ENCODE peak calls at places on chromosomes 4 and X, in four cellular contexts. X, M, Q and D are unnamed samples.

GRCh38 chrX:22666441-22666840 is 333.3 kb upstream of the DDX53 start:
- DNase-seq in Q (no peak), M (no peak), X (no peak), D (peak; percentile 7)

GRCh38 chrX:140229187-140229586 is 263.9 kb upstream of the CXorf66 start:
- DNase-seq in Q (no peak), X (no peak), M (no peak), D (no peak)

GRCh38 chr4:2066571-2067445 is 7.7 kb downstream of the NAT8L start:
- DNase-seq in X (no peak), M (no peak), Q (no peak), D (no peak)

GRCh38 chr4:185096032-185096653 is 46.9 kb upstream of the SLC25A4 start:
- DNase-seq in M (peak; percentile 45), Q (peak; percentile 29), X (peak; percentile 4), D (no peak)

GRCh38 chr4:16767861-16768260 is 130.6 kb downstream of the LDB2 start:
- DNase-seq in X (no peak), M (no peak), Q (no peak), D (no peak)

GRCh38 chr4:75142377-75142776 is 209.5 kb downstream of the PARM1 start:
- DNase-seq in Q (no peak), M (no peak), X (no peak), D (no peak)

GRCh38 chrX:129678881-129679195 is 24.1 kb upstream of the APLN start:
- DNase-seq in Q (no peak), M (no peak), X (no peak), D (no peak)

GRCh38 chrX:8913665-8914409 is 112.7 kb upstream of the FAM9A start:
- DNase-seq in Q (peak; percentile 19), M (no peak), X (no peak), D (peak; percentile 31)

GRCh38 chrX:107610667-107611066 is 17.6 kb upstream of the PRPS1 start:
- DNase-seq in Q (no peak), X (no peak), M (no peak), D (no peak)

GRCh38 chr4:149885896-149886295 is 70.3 kb upstream of the IQCM start:
- DNase-seq in X (no peak), M (no peak), Q (no peak), D (no peak)

GRCh38 chr4:3630136-3630933 is 98.1 kb upstream of the LRPAP1 start:
- DNase-seq in X (no peak), Q (no peak), M (no peak), D (no peak)

GRCh38 chr4:73660808-73661207 is 40.6 kb upstream of the RASSF6 start:
- DNase-seq in X (no peak), Q (no peak), M (no peak), D (no peak)

GRCh38 chr4:125938541-125938940 is 623.8 kb downstream of the FAT4 start:
- DNase-seq in M (no peak), Q (no peak), X (no peak), D (no peak)

GRCh38 chr4:22202351-22203343 is 254.1 kb upstream of the KCNIP4 start:
- DNase-seq in M (no peak), Q (peak; percentile 17), X (no peak), D (no peak)

DNA sequence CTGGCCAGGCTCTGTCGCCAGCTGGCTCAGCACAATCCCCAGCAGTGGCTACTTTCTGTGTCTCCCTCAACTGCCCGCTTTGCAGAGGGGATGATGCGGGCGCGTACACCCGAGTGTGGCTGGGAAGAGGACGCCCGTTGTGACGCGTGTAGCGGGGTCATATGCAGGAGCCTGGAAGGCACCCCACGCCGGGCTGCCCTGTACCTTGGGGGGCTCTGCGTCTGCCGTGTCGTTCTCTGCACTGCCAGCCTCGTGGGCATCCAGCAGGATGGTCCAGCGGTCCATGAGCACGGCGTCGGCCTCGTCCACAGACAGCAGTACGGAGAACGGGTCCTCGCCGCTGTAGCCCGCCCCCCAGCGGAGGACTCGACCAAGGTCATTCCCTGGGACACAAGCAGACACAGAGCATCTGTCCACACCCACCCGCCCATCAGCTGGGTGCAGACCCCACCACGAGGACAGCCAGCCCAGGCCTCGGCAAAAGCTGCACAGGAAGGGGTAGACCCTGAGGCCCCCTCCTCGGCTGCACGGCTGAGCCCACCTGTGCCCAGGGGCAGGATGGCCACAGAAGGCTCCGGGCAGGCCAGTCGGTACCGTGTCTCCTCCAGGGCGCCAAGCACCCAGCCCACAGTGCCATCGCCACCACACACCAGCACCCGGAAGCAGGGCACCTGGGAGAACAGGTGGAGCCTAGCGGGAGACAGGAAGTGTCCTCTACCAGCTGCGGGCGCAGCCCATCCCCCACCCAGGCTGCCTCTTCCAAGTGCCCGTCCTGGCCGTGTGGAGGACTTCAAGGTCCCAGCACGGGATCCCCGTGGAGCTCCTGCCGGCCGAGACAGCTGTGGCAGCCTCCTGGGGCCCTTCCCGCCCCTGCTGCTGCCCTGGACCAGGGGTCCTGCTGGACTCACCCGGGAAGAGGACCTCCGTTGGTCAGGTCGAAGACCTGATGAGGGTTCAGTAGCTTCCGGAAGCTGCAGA is 10.8 kb downstream of the DGKQ start:
- DNase-seq in M (no peak), Q (peak; percentile 74), X (no peak), D (no peak)
- H3K27ac ChIP-seq in M (no peak overlapping the region), Q (peak overlapping the region; percentile 55), X (no peak overlapping the region), D (no peak overlapping the region)

GRCh38 chr4:113957961-113958360 is 21.5 kb downstream of the ARSJ start:
- DNase-seq in M (no peak), X (no peak), Q (no peak), D (no peak)

GRCh38 chr4:113958766-113959540 is 20.5 kb downstream of the ARSJ start:
- DNase-seq in Q (no peak), X (no peak), M (no peak), D (no peak)

GRCh38 chr4:113962719-113963274 is 16.6 kb downstream of the ARSJ start:
- DNase-seq in Q (no peak), X (no peak), M (no peak), D (no peak)

GRCh38 chr4:113960684-113961321 is 18.6 kb downstream of the ARSJ start:
- DNase-seq in X (no peak), M (no peak), Q (no peak), D (no peak)

DNA sequence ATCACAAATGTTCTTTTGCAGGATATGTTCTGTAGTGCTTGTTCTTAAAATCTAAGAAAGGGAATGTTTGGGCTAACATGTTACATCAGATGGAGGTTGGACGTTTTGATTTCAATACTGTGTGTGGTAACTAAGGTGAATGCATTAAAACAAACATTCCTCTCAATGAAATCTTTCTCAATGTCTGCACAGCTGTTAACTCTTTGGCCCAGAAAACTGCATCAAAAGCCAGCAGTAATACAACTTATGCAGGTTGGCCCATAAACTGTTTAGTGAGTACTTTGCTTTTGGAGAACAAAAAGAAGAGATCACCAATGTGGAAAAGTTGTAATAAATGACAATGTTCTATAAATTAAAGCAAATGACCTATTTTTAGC is 18.1 kb downstream of the ARSJ start:
- DNase-seq in Q (no peak), X (no peak), M (no peak), D (no peak)
- H3K27ac ChIP-seq in Q (no peak overlapping the region), X (no peak overlapping the region), M (peak overlapping the region; percentile 67), D (no peak overlapping the region)

GRCh38 chr4:147837435-147837834 is 105.5 kb downstream of the ARHGAP10 start:
- DNase-seq in M (no peak), Q (no peak), X (no peak), D (no peak)
- H3K27ac ChIP-seq in M (no peak overlapping the region), Q (no peak overlapping the region), X (no peak overlapping the region), D (no peak overlapping the region)

GRCh38 chrX:154082396-154083133 is 15.0 kb downstream of the MECP2 start:
- DNase-seq in M (no peak), X (no peak), Q (no peak), D (no peak)
- H3K27ac ChIP-seq in M (peak overlapping the region; percentile 59), X (no peak overlapping the region), Q (no peak overlapping the region), D (no peak overlapping the region)